ENCODE peak calls at places on chromosomes 5 and 9, in nine cellular contexts. S, W, O, E, I, G, U, D and P are unnamed samples.

GRCh38 chr5:53099546-53099945 is 10.0 kb downstream of the MOCS2 start:
- DNase-seq in U (no peak), G (no peak), S (no peak), D (no peak), W (no peak), E (no peak), O (no peak), I (no peak), P (no peak)

GRCh38 chr9:119453490-119453911 is 84.3 kb upstream of the BRINP1 start:
- DNase-seq in O (no peak), S (no peak), W (no peak), I (no peak), D (no peak), E (no peak), G (peak), U (no peak), P (no peak)

GRCh38 chr9:100088202-100088601 is 10.6 kb downstream of the ERP44 start:
- DNase-seq in D (no peak), W (no peak), S (no peak), G (no peak), U (no peak), I (no peak), E (no peak), O (no peak), P (no peak)

GRCh38 chr9:20507431-20507830 is 114.9 kb downstream of the MLLT3 start:
- DNase-seq in U (no peak), D (no peak), S (no peak), G (no peak), W (no peak), E (no peak), O (no peak), I (no peak), P (no peak)

GRCh38 chr5:57405984-57406383 is 76.6 kb downstream of the ACTBL2 start:
- DNase-seq in S (no peak), W (no peak), I (no peak), G (peak), O (no peak), D (no peak), E (no peak), U (no peak), P (no peak)

GRCh38 chr9:129222691-129223218 is 44.7 kb upstream of the IER5L start:
- DNase-seq in O (no peak), W (no peak), G (no peak), D (no peak), E (no peak), S (no peak), I (no peak), U (no peak), P (no peak)

GRCh38 chr9:107094370-107094769 is 188.7 kb upstream of the RAD23B start:
- DNase-seq in O (no peak), S (no peak), W (no peak), U (no peak), E (no peak), I (no peak), D (no peak), G (no peak), P (no peak)

GRCh38 chr5:125798311-125798710 is 624.9 kb upstream of the GRAMD2B start:
- DNase-seq in U (no peak), E (no peak), G (peak), I (no peak), O (no peak), S (no peak), D (no peak), W (no peak), P (no peak)

GRCh38 chr5:147234825-147235635 is at the start of gene STK32A:
- DNase-seq in G (peak), O (peak), I (no peak), E (no peak), U (peak), W (peak), S (no peak), D (no peak), P (no peak)

GRCh38 chr9:89433826-89434225 is 64.1 kb downstream of the SEMA4D start:
- DNase-seq in W (no peak), S (no peak), U (no peak), G (peak), O (no peak), E (no peak), D (no peak), I (peak), P (no peak)

GRCh38 chr5:173920024-173920753 is 32.0 kb downstream of the CPEB4 start:
- DNase-seq in U (no peak), G (no peak), D (no peak), S (no peak), O (no peak), I (no peak), W (no peak), E (no peak), P (no peak)

GRCh38 chr9:88400021-88400420 is 11.8 kb downstream of the SPIN1 start:
- DNase-seq in E (no peak), I (no peak), W (no peak), O (no peak), G (peak), D (no peak), S (no peak), U (no peak), P (no peak)

GRCh38 chr5:172530406-172530805 is 76.1 kb upstream of the SH3PXD2B start:
- DNase-seq in W (no peak), I (no peak), U (no peak), O (no peak), E (no peak), G (no peak), S (no peak), D (no peak), P (no peak)

GRCh38 chr5:137758719-137759312 is 4.7 kb upstream of the HNRNPA0 start:
- DNase-seq in S (no peak), G (peak), O (no peak), I (no peak), W (no peak), E (no peak), U (no peak), D (no peak), P (no peak)

GRCh38 chr5:72246239-72246580 is 73.8 kb downstream of the MRPS27 start:
- DNase-seq in G (peak), U (no peak), I (no peak), O (no peak), S (no peak), W (peak), E (no peak), D (no peak), P (no peak)

GRCh38 chr9:97293827-97294226 is 13.6 kb upstream of the CCDC180 start:
- DNase-seq in S (no peak), G (no peak), W (no peak), D (no peak), E (no peak), I (no peak), U (no peak), O (no peak), P (no peak)

GRCh38 chr9:122382901-122383850 is 12.4 kb downstream of the PTGS1 start:
- DNase-seq in O (no peak), E (no peak), S (no peak), I (no peak), G (peak), U (no peak), D (no peak), W (no peak), P (no peak)

GRCh38 chr9:128735373-128735772 is 11.4 kb upstream of the ZDHHC12 start:
- DNase-seq in G (no peak), S (no peak), O (no peak), U (no peak), W (no peak), D (no peak), E (peak), I (peak), P (no peak)

GRCh38 chr5:180080670-180081280 is 9.2 kb upstream of the RNF130 start:
- DNase-seq in S (peak), W (no peak), G (no peak), I (no peak), D (peak), O (no peak), U (no peak), E (no peak), P (no peak)

GRCh38 chr9:134396258-134396742 is 70.0 kb downstream of the RXRA start:
- DNase-seq in E (no peak), U (no peak), W (no peak), D (peak), I (no peak), O (no peak), S (peak), G (no peak), P (peak)